ENCODE peak calls at places on chromosomes 16 and 17, in seven cellular contexts. One of them, this sample, is unnamed.

GRCh38 chr17:77729587-77729986 is 228.9 kb upstream of the TNRC6C start:
- DNase-seq in AG10803: no peak
- DNase-seq in activated CD4-positive, alpha-beta T cell treated with anti-CD3 and anti-CD28 coated beads for 48 hours: no peak
- DNase-seq in globus pallidus: no peak
- DNase-seq in HTR-8/SVneo: no peak
- DNase-seq in stimulated activated CD4-positive, alpha-beta T cell treated with anti-CD3 and anti-CD28 coated beads, Interleukin-15, amount 100 ng/mL, for 1 hour: no peak
- DNase-seq in neural crest cell: no peak
- DNase-seq in this sample: no peak

GRCh38 chr16:1745181-1745899 is 26.0 kb downstream of the NME3 start:
- DNase-seq in globus pallidus: no peak
- DNase-seq in neural crest cell: no peak
- DNase-seq in HTR-8/SVneo: peak
- DNase-seq in activated CD4-positive, alpha-beta T cell treated with anti-CD3 and anti-CD28 coated beads for 48 hours: no peak
- DNase-seq in AG10803: peak
- DNase-seq in stimulated activated CD4-positive, alpha-beta T cell treated with anti-CD3 and anti-CD28 coated beads, Interleukin-15, amount 100 ng/mL, for 1 hour: no peak
- DNase-seq in this sample: no peak

GRCh38 chr16:89801800-89802199 is 14.6 kb downstream of the FANCA start:
- DNase-seq in HTR-8/SVneo: no peak
- DNase-seq in activated CD4-positive, alpha-beta T cell treated with anti-CD3 and anti-CD28 coated beads for 48 hours: no peak
- DNase-seq in globus pallidus: no peak
- DNase-seq in stimulated activated CD4-positive, alpha-beta T cell treated with anti-CD3 and anti-CD28 coated beads, Interleukin-15, amount 100 ng/mL, for 1 hour: no peak
- DNase-seq in AG10803: peak
- DNase-seq in neural crest cell: no peak
- DNase-seq in this sample: peak

GRCh38 chr16:12584488-12585233 is 219.0 kb downstream of the CPPED1 start:
- DNase-seq in activated CD4-positive, alpha-beta T cell treated with anti-CD3 and anti-CD28 coated beads for 48 hours: no peak
- DNase-seq in neural crest cell: no peak
- DNase-seq in globus pallidus: peak
- DNase-seq in AG10803: no peak
- DNase-seq in HTR-8/SVneo: no peak
- DNase-seq in stimulated activated CD4-positive, alpha-beta T cell treated with anti-CD3 and anti-CD28 coated beads, Interleukin-15, amount 100 ng/mL, for 1 hour: no peak
- DNase-seq in this sample: no peak

GRCh38 chr17:47851764-47852112 is 775 bp upstream of the SP6 start:
- DNase-seq in globus pallidus: no peak
- DNase-seq in neural crest cell: no peak
- DNase-seq in AG10803: no peak
- DNase-seq in activated CD4-positive, alpha-beta T cell treated with anti-CD3 and anti-CD28 coated beads for 48 hours: no peak
- DNase-seq in stimulated activated CD4-positive, alpha-beta T cell treated with anti-CD3 and anti-CD28 coated beads, Interleukin-15, amount 100 ng/mL, for 1 hour: no peak
- DNase-seq in HTR-8/SVneo: no peak
- DNase-seq in this sample: no peak

GRCh38 chr16:83878838-83879237 is 20.1 kb upstream of the MLYCD start:
- DNase-seq in globus pallidus: peak
- DNase-seq in AG10803: peak
- DNase-seq in HTR-8/SVneo: peak
- DNase-seq in neural crest cell: peak
- DNase-seq in activated CD4-positive, alpha-beta T cell treated with anti-CD3 and anti-CD28 coated beads for 48 hours: no peak
- DNase-seq in stimulated activated CD4-positive, alpha-beta T cell treated with anti-CD3 and anti-CD28 coated beads, Interleukin-15, amount 100 ng/mL, for 1 hour: no peak
- DNase-seq in this sample: peak

GRCh38 chr16:30887927-30888326 is 6.0 kb downstream of the BCL7C start:
- DNase-seq in HTR-8/SVneo: no peak
- DNase-seq in globus pallidus: no peak
- DNase-seq in AG10803: no peak
- DNase-seq in stimulated activated CD4-positive, alpha-beta T cell treated with anti-CD3 and anti-CD28 coated beads, Interleukin-15, amount 100 ng/mL, for 1 hour: no peak
- DNase-seq in activated CD4-positive, alpha-beta T cell treated with anti-CD3 and anti-CD28 coated beads for 48 hours: no peak
- DNase-seq in neural crest cell: no peak
- DNase-seq in this sample: no peak

GRCh38 chr16:80932725-80933124 is 74.0 kb downstream of the CMC2 start:
- DNase-seq in stimulated activated CD4-positive, alpha-beta T cell treated with anti-CD3 and anti-CD28 coated beads, Interleukin-15, amount 100 ng/mL, for 1 hour: no peak
- DNase-seq in HTR-8/SVneo: peak
- DNase-seq in activated CD4-positive, alpha-beta T cell treated with anti-CD3 and anti-CD28 coated beads for 48 hours: no peak
- DNase-seq in AG10803: peak
- DNase-seq in globus pallidus: peak
- DNase-seq in neural crest cell: no peak
- DNase-seq in this sample: peak

GRCh38 chr17:2892305-2892971 is 96.2 kb downstream of the RAP1GAP2 start:
- DNase-seq in stimulated activated CD4-positive, alpha-beta T cell treated with anti-CD3 and anti-CD28 coated beads, Interleukin-15, amount 100 ng/mL, for 1 hour: no peak
- DNase-seq in AG10803: peak
- DNase-seq in HTR-8/SVneo: peak
- DNase-seq in activated CD4-positive, alpha-beta T cell treated with anti-CD3 and anti-CD28 coated beads for 48 hours: peak
- DNase-seq in neural crest cell: no peak
- DNase-seq in globus pallidus: no peak
- DNase-seq in this sample: peak

GRCh38 chr16:84444476-84444875 is 60.0 kb downstream of the MEAK7 start:
- DNase-seq in HTR-8/SVneo: no peak
- DNase-seq in neural crest cell: no peak
- DNase-seq in stimulated activated CD4-positive, alpha-beta T cell treated with anti-CD3 and anti-CD28 coated beads, Interleukin-15, amount 100 ng/mL, for 1 hour: no peak
- DNase-seq in activated CD4-positive, alpha-beta T cell treated with anti-CD3 and anti-CD28 coated beads for 48 hours: no peak
- DNase-seq in AG10803: no peak
- DNase-seq in globus pallidus: no peak
- DNase-seq in this sample: no peak

GRCh38 chr16:55999683-56000082 is 124.5 kb upstream of the CES5A start:
- DNase-seq in activated CD4-positive, alpha-beta T cell treated with anti-CD3 and anti-CD28 coated beads for 48 hours: no peak
- DNase-seq in HTR-8/SVneo: no peak
- DNase-seq in globus pallidus: no peak
- DNase-seq in stimulated activated CD4-positive, alpha-beta T cell treated with anti-CD3 and anti-CD28 coated beads, Interleukin-15, amount 100 ng/mL, for 1 hour: no peak
- DNase-seq in neural crest cell: no peak
- DNase-seq in AG10803: no peak
- DNase-seq in this sample: no peak

GRCh38 chr16:2486645-2487516 is 12.0 kb downstream of the TBC1D24 start:
- DNase-seq in activated CD4-positive, alpha-beta T cell treated with anti-CD3 and anti-CD28 coated beads for 48 hours: peak
- DNase-seq in globus pallidus: no peak
- DNase-seq in neural crest cell: no peak
- DNase-seq in HTR-8/SVneo: no peak
- DNase-seq in stimulated activated CD4-positive, alpha-beta T cell treated with anti-CD3 and anti-CD28 coated beads, Interleukin-15, amount 100 ng/mL, for 1 hour: peak
- DNase-seq in AG10803: no peak
- DNase-seq in this sample: no peak

GRCh38 chr16:75244844-75245758 is 6.3 kb downstream of the BCAR1 start:
- DNase-seq in stimulated activated CD4-positive, alpha-beta T cell treated with anti-CD3 and anti-CD28 coated beads, Interleukin-15, amount 100 ng/mL, for 1 hour: no peak
- DNase-seq in HTR-8/SVneo: peak
- DNase-seq in neural crest cell: no peak
- DNase-seq in AG10803: peak
- DNase-seq in globus pallidus: peak
- DNase-seq in activated CD4-positive, alpha-beta T cell treated with anti-CD3 and anti-CD28 coated beads for 48 hours: no peak
- DNase-seq in this sample: peak

GRCh38 chr16:65889533-65889966 is 476.9 kb upstream of the CDH5 start:
- DNase-seq in globus pallidus: no peak
- DNase-seq in stimulated activated CD4-positive, alpha-beta T cell treated with anti-CD3 and anti-CD28 coated beads, Interleukin-15, amount 100 ng/mL, for 1 hour: no peak
- DNase-seq in AG10803: no peak
- DNase-seq in neural crest cell: no peak
- DNase-seq in activated CD4-positive, alpha-beta T cell treated with anti-CD3 and anti-CD28 coated beads for 48 hours: no peak
- DNase-seq in HTR-8/SVneo: no peak
- DNase-seq in this sample: no peak

GRCh38 chr16:29745126-29745852 is 501 bp downstream of the C16orf54 start:
- DNase-seq in activated CD4-positive, alpha-beta T cell treated with anti-CD3 and anti-CD28 coated beads for 48 hours: peak
- DNase-seq in stimulated activated CD4-positive, alpha-beta T cell treated with anti-CD3 and anti-CD28 coated beads, Interleukin-15, amount 100 ng/mL, for 1 hour: no peak
- DNase-seq in HTR-8/SVneo: no peak
- DNase-seq in globus pallidus: peak
- DNase-seq in AG10803: no peak
- DNase-seq in neural crest cell: no peak
- DNase-seq in this sample: no peak

GRCh38 chr16:54397190-54397835 is 110.7 kb upstream of the IRX3 start:
- DNase-seq in activated CD4-positive, alpha-beta T cell treated with anti-CD3 and anti-CD28 coated beads for 48 hours: no peak
- DNase-seq in globus pallidus: no peak
- DNase-seq in neural crest cell: no peak
- DNase-seq in stimulated activated CD4-positive, alpha-beta T cell treated with anti-CD3 and anti-CD28 coated beads, Interleukin-15, amount 100 ng/mL, for 1 hour: no peak
- DNase-seq in AG10803: peak
- DNase-seq in HTR-8/SVneo: no peak
- DNase-seq in this sample: no peak

GRCh38 chr17:72565758-72566157 is 444.9 kb downstream of the SOX9 start:
- DNase-seq in stimulated activated CD4-positive, alpha-beta T cell treated with anti-CD3 and anti-CD28 coated beads, Interleukin-15, amount 100 ng/mL, for 1 hour: no peak
- DNase-seq in neural crest cell: no peak
- DNase-seq in activated CD4-positive, alpha-beta T cell treated with anti-CD3 and anti-CD28 coated beads for 48 hours: no peak
- DNase-seq in globus pallidus: no peak
- DNase-seq in HTR-8/SVneo: no peak
- DNase-seq in AG10803: no peak
- DNase-seq in this sample: no peak

GRCh38 chr17:41864498-41864836 is 756 bp downstream of the KLHL11 start:
- DNase-seq in neural crest cell: no peak
- DNase-seq in activated CD4-positive, alpha-beta T cell treated with anti-CD3 and anti-CD28 coated beads for 48 hours: no peak
- DNase-seq in stimulated activated CD4-positive, alpha-beta T cell treated with anti-CD3 and anti-CD28 coated beads, Interleukin-15, amount 100 ng/mL, for 1 hour: no peak
- DNase-seq in globus pallidus: peak
- DNase-seq in HTR-8/SVneo: peak
- DNase-seq in AG10803: no peak
- DNase-seq in this sample: no peak

GRCh38 chr17:81910840-81911276 is 341 bp downstream of the PCYT2 start:
- DNase-seq in HTR-8/SVneo: no peak
- DNase-seq in stimulated activated CD4-positive, alpha-beta T cell treated with anti-CD3 and anti-CD28 coated beads, Interleukin-15, amount 100 ng/mL, for 1 hour: no peak
- DNase-seq in globus pallidus: no peak
- DNase-seq in neural crest cell: no peak
- DNase-seq in activated CD4-positive, alpha-beta T cell treated with anti-CD3 and anti-CD28 coated beads for 48 hours: peak
- DNase-seq in AG10803: no peak
- DNase-seq in this sample: no peak

GRCh38 chr16:17257426-17257825 is 213.3 kb downstream of the XYLT1 start:
- DNase-seq in globus pallidus: no peak
- DNase-seq in HTR-8/SVneo: no peak
- DNase-seq in AG10803: no peak
- DNase-seq in neural crest cell: no peak
- DNase-seq in activated CD4-positive, alpha-beta T cell treated with anti-CD3 and anti-CD28 coated beads for 48 hours: no peak
- DNase-seq in stimulated activated CD4-positive, alpha-beta T cell treated with anti-CD3 and anti-CD28 coated beads, Interleukin-15, amount 100 ng/mL, for 1 hour: no peak
- DNase-seq in this sample: no peak

GRCh38 chr16:12220721-12221120 is 244.2 kb downstream of the SNX29 start:
- DNase-seq in neural crest cell: no peak
- DNase-seq in stimulated activated CD4-positive, alpha-beta T cell treated with anti-CD3 and anti-CD28 coated beads, Interleukin-15, amount 100 ng/mL, for 1 hour: no peak
- DNase-seq in HTR-8/SVneo: no peak
- DNase-seq in activated CD4-positive, alpha-beta T cell treated with anti-CD3 and anti-CD28 coated beads for 48 hours: no peak
- DNase-seq in globus pallidus: no peak
- DNase-seq in AG10803: no peak
- DNase-seq in this sample: no peak

GRCh38 chr16:89318871-89319627 is 101.5 kb downstream of the ZNF778 start:
- DNase-seq in HTR-8/SVneo: no peak
- DNase-seq in neural crest cell: no peak
- DNase-seq in AG10803: no peak
- DNase-seq in activated CD4-positive, alpha-beta T cell treated with anti-CD3 and anti-CD28 coated beads for 48 hours: no peak
- DNase-seq in stimulated activated CD4-positive, alpha-beta T cell treated with anti-CD3 and anti-CD28 coated beads, Interleukin-15, amount 100 ng/mL, for 1 hour: no peak
- DNase-seq in globus pallidus: no peak
- DNase-seq in this sample: no peak

GRCh38 chr16:83830091-83830768 is 22.5 kb downstream of the HSBP1 start:
- DNase-seq in globus pallidus: no peak
- DNase-seq in neural crest cell: no peak
- DNase-seq in stimulated activated CD4-positive, alpha-beta T cell treated with anti-CD3 and anti-CD28 coated beads, Interleukin-15, amount 100 ng/mL, for 1 hour: no peak
- DNase-seq in activated CD4-positive, alpha-beta T cell treated with anti-CD3 and anti-CD28 coated beads for 48 hours: no peak
- DNase-seq in AG10803: no peak
- DNase-seq in HTR-8/SVneo: no peak
- DNase-seq in this sample: no peak

GRCh38 chr17:77182205-77182604 is 41.4 kb downstream of the SEC14L1 start:
- DNase-seq in neural crest cell: no peak
- DNase-seq in globus pallidus: no peak
- DNase-seq in stimulated activated CD4-positive, alpha-beta T cell treated with anti-CD3 and anti-CD28 coated beads, Interleukin-15, amount 100 ng/mL, for 1 hour: no peak
- DNase-seq in activated CD4-positive, alpha-beta T cell treated with anti-CD3 and anti-CD28 coated beads for 48 hours: no peak
- DNase-seq in HTR-8/SVneo: no peak
- DNase-seq in AG10803: no peak
- DNase-seq in this sample: no peak

GRCh38 chr17:1577657-1578428 is 15.3 kb upstream of the PITPNA start:
- DNase-seq in globus pallidus: no peak
- DNase-seq in HTR-8/SVneo: no peak
- DNase-seq in AG10803: no peak
- DNase-seq in stimulated activated CD4-positive, alpha-beta T cell treated with anti-CD3 and anti-CD28 coated beads, Interleukin-15, amount 100 ng/mL, for 1 hour: no peak
- DNase-seq in activated CD4-positive, alpha-beta T cell treated with anti-CD3 and anti-CD28 coated beads for 48 hours: no peak
- DNase-seq in neural crest cell: no peak
- DNase-seq in this sample: no peak

GRCh38 chr17:8122391-8122922 is 1.4 kb downstream of the HES7 start:
- DNase-seq in stimulated activated CD4-positive, alpha-beta T cell treated with anti-CD3 and anti-CD28 coated beads, Interleukin-15, amount 100 ng/mL, for 1 hour: no peak
- DNase-seq in AG10803: peak
- DNase-seq in activated CD4-positive, alpha-beta T cell treated with anti-CD3 and anti-CD28 coated beads for 48 hours: peak
- DNase-seq in globus pallidus: no peak
- DNase-seq in neural crest cell: peak
- DNase-seq in HTR-8/SVneo: no peak
- DNase-seq in this sample: no peak

GRCh38 chr16:57628008-57628781 is at the start of gene ADGRG1:
- DNase-seq in neural crest cell: peak
- DNase-seq in stimulated activated CD4-positive, alpha-beta T cell treated with anti-CD3 and anti-CD28 coated beads, Interleukin-15, amount 100 ng/mL, for 1 hour: peak
- DNase-seq in globus pallidus: peak
- DNase-seq in activated CD4-positive, alpha-beta T cell treated with anti-CD3 and anti-CD28 coated beads for 48 hours: peak
- DNase-seq in HTR-8/SVneo: peak
- DNase-seq in AG10803: peak
- DNase-seq in this sample: peak

GRCh38 chr16:30948956-30949654 is at the start of gene ORAI3:
- DNase-seq in AG10803: peak
- DNase-seq in neural crest cell: peak
- DNase-seq in globus pallidus: peak
- DNase-seq in stimulated activated CD4-positive, alpha-beta T cell treated with anti-CD3 and anti-CD28 coated beads, Interleukin-15, amount 100 ng/mL, for 1 hour: no peak
- DNase-seq in activated CD4-positive, alpha-beta T cell treated with anti-CD3 and anti-CD28 coated beads for 48 hours: peak
- DNase-seq in HTR-8/SVneo: peak
- DNase-seq in this sample: peak

GRCh38 chr17:57600092-57600491 is 145.0 kb downstream of the CCDC182 start:
- DNase-seq in globus pallidus: no peak
- DNase-seq in AG10803: peak
- DNase-seq in activated CD4-positive, alpha-beta T cell treated with anti-CD3 and anti-CD28 coated beads for 48 hours: peak
- DNase-seq in neural crest cell: no peak
- DNase-seq in stimulated activated CD4-positive, alpha-beta T cell treated with anti-CD3 and anti-CD28 coated beads, Interleukin-15, amount 100 ng/mL, for 1 hour: no peak
- DNase-seq in HTR-8/SVneo: no peak
- DNase-seq in this sample: no peak

GRCh38 chr17:75394332-75394918 is 11.1 kb downstream of the GRB2 start:
- DNase-seq in activated CD4-positive, alpha-beta T cell treated with anti-CD3 and anti-CD28 coated beads for 48 hours: no peak
- DNase-seq in AG10803: no peak
- DNase-seq in neural crest cell: no peak
- DNase-seq in HTR-8/SVneo: no peak
- DNase-seq in globus pallidus: no peak
- DNase-seq in stimulated activated CD4-positive, alpha-beta T cell treated with anti-CD3 and anti-CD28 coated beads, Interleukin-15, amount 100 ng/mL, for 1 hour: no peak
- DNase-seq in this sample: no peak

GRCh38 chr16:88076211-88076931 is 125.1 kb downstream of the BANP start:
- DNase-seq in activated CD4-positive, alpha-beta T cell treated with anti-CD3 and anti-CD28 coated beads for 48 hours: no peak
- DNase-seq in globus pallidus: no peak
- DNase-seq in neural crest cell: no peak
- DNase-seq in HTR-8/SVneo: no peak
- DNase-seq in stimulated activated CD4-positive, alpha-beta T cell treated with anti-CD3 and anti-CD28 coated beads, Interleukin-15, amount 100 ng/mL, for 1 hour: no peak
- DNase-seq in AG10803: no peak
- DNase-seq in this sample: no peak

GRCh38 chr17:7632492-7632894 is 2.6 kb downstream of the SHBG start:
- DNase-seq in neural crest cell: no peak
- DNase-seq in AG10803: peak
- DNase-seq in stimulated activated CD4-positive, alpha-beta T cell treated with anti-CD3 and anti-CD28 coated beads, Interleukin-15, amount 100 ng/mL, for 1 hour: no peak
- DNase-seq in activated CD4-positive, alpha-beta T cell treated with anti-CD3 and anti-CD28 coated beads for 48 hours: peak
- DNase-seq in globus pallidus: no peak
- DNase-seq in HTR-8/SVneo: peak
- DNase-seq in this sample: peak

GRCh38 chr16:65121870-65122723 is at the start of gene CDH11:
- DNase-seq in globus pallidus: peak
- DNase-seq in neural crest cell: peak
- DNase-seq in activated CD4-positive, alpha-beta T cell treated with anti-CD3 and anti-CD28 coated beads for 48 hours: no peak
- DNase-seq in HTR-8/SVneo: no peak
- DNase-seq in stimulated activated CD4-positive, alpha-beta T cell treated with anti-CD3 and anti-CD28 coated beads, Interleukin-15, amount 100 ng/mL, for 1 hour: no peak
- DNase-seq in AG10803: peak
- DNase-seq in this sample: peak

GRCh38 chr17:5416886-5417285 is 2.6 kb downstream of the NUP88 start:
- DNase-seq in activated CD4-positive, alpha-beta T cell treated with anti-CD3 and anti-CD28 coated beads for 48 hours: no peak
- DNase-seq in stimulated activated CD4-positive, alpha-beta T cell treated with anti-CD3 and anti-CD28 coated beads, Interleukin-15, amount 100 ng/mL, for 1 hour: no peak
- DNase-seq in HTR-8/SVneo: no peak
- DNase-seq in globus pallidus: no peak
- DNase-seq in AG10803: no peak
- DNase-seq in neural crest cell: no peak
- DNase-seq in this sample: no peak

GRCh38 chr17:80906364-80907259 is 85.0 kb upstream of the CHMP6 start:
- DNase-seq in neural crest cell: no peak
- DNase-seq in stimulated activated CD4-positive, alpha-beta T cell treated with anti-CD3 and anti-CD28 coated beads, Interleukin-15, amount 100 ng/mL, for 1 hour: no peak
- DNase-seq in globus pallidus: no peak
- DNase-seq in AG10803: no peak
- DNase-seq in HTR-8/SVneo: no peak
- DNase-seq in activated CD4-positive, alpha-beta T cell treated with anti-CD3 and anti-CD28 coated beads for 48 hours: no peak
- DNase-seq in this sample: no peak